ENCODE peak calls at places on chromosomes 2 and 18, in nine cellular contexts. D is COLO829; M is posterior vena cava; T is nucleus accumbens; Z is anterior cingulate cortex; B is NCI-H748 treated with DMSO at 0.1 percent for 48 hours; L is iris pigment epithelial cell; V is AG09319; E is stimulated activated CD4-positive, alpha-beta T cell treated with anti-CD3 and anti-CD28 coated beads, Interleukin-4, amount 100 ng/mL, for 1 hour. C is an unnamed sample.

GRCh38 chr2:43133708-43134570 is 92.5 kb downstream of the ZFP36L2 start:
- DNase-seq in D (no peak), M (no peak), T (peak; percentile 37), Z (peak; percentile 25), B (no peak), L (no peak), V (no peak), E (peak; percentile 66), C (peak; percentile 64)

GRCh38 chr2:88897718-88898117 is 206.2 kb downstream of the RPIA start:
- DNase-seq in D (no peak), M (no peak), T (no peak), Z (no peak), B (no peak), L (no peak), V (no peak), E (no peak), C (no peak)

GRCh38 chr2:70974592-70974991 is 3.8 kb upstream of the ANKRD53 start:
- DNase-seq in D (no peak), M (no peak), T (no peak), Z (no peak), B (no peak), L (no peak), V (no peak), E (no peak), C (no peak)

GRCh38 chr2:159064446-159065301 is 96.2 kb downstream of the TANC1 start:
- DNase-seq in D (peak; percentile 89), M (no peak), T (no peak), Z (no peak), B (no peak), L (peak; percentile 79), V (no peak), E (no peak), C (no peak)

GRCh38 chr2:98908909-98909308 is 27.1 kb downstream of the CRACDL start:
- DNase-seq in D (no peak), M (no peak), T (no peak), Z (no peak), B (no peak), L (peak; percentile 73), V (no peak), E (no peak), C (no peak)

GRCh38 chr2:205685314-205686230 is 3.3 kb downstream of the NRP2 start:
- DNase-seq in D (no peak), M (peak; percentile 82), T (no peak), Z (peak; percentile 47), B (peak; percentile 31), L (peak; percentile 72), V (no peak), E (no peak), C (no peak)

GRCh38 chr2:158797963-158798700 is 3.0 kb downstream of the DAPL1 start:
- DNase-seq in D (peak; percentile 30), M (no peak), T (no peak), Z (no peak), B (no peak), L (no peak), V (no peak), E (no peak), C (no peak)

GRCh38 chr18:46152436-46152807 is 48.2 kb downstream of the HAUS1 start:
- DNase-seq in D (no peak), M (no peak), T (no peak), Z (no peak), B (no peak), L (peak; percentile 71), V (peak; percentile 42), E (no peak), C (no peak)

GRCh38 chr2:26629346-26629630 is 11.9 kb downstream of the CIB4 start:
- DNase-seq in D (no peak), M (peak; percentile 73), T (no peak), Z (no peak), B (no peak), L (no peak), V (no peak), E (no peak), C (no peak)

GRCh38 chr2:11212645-11213044 is 57.4 kb downstream of the SLC66A3 start:
- DNase-seq in D (no peak), M (no peak), T (no peak), Z (no peak), B (no peak), L (peak; percentile 9), V (no peak), E (no peak), C (no peak)

GRCh38 chr18:70450658-70451253 is 161.9 kb downstream of the SOCS6 start:
- DNase-seq in D (peak; percentile 21), M (no peak), T (no peak), Z (no peak), B (no peak), L (peak; percentile 17), V (peak; percentile 4), E (no peak), C (no peak)

GRCh38 chr2:38376346-38376682 is 759 bp downstream of the ATL2 start:
- DNase-seq in D (peak; percentile 72), M (no peak), T (peak; percentile 52), Z (peak; percentile 53), B (no peak), L (peak; percentile 78), V (no peak), E (peak; percentile 35), C (peak; percentile 66)

GRCh38 chr18:13577091-13577697 is 149.2 kb downstream of the FAM210A start:
- DNase-seq in D (peak; percentile 26), M (no peak), T (no peak), Z (no peak), B (no peak), L (peak; percentile 35), V (no peak), E (peak; percentile 45), C (peak; percentile 47)

GRCh38 chr18:74525741-74526140 is 8.6 kb upstream of the CNDP1 start:
- DNase-seq in D (no peak), M (peak; percentile 68), T (no peak), Z (no peak), B (no peak), L (no peak), V (no peak), E (no peak), C (no peak)

GRCh38 chr2:35822716-35823115 is 532.9 kb upstream of the CRIM1 start:
- DNase-seq in D (no peak), M (no peak), T (no peak), Z (no peak), B (no peak), L (no peak), V (no peak), E (no peak), C (no peak)

GRCh38 chr2:73859721-73860586 is 31.2 kb downstream of the STAMBP start:
- DNase-seq in D (peak; percentile 70), M (no peak), T (no peak), Z (no peak), B (no peak), L (peak; percentile 92), V (no peak), E (peak; percentile 30), C (peak; percentile 26)

GRCh38 chr2:133054297-133054696 is 384.3 kb upstream of the LYPD1 start:
- DNase-seq in D (no peak), M (no peak), T (no peak), Z (no peak), B (no peak), L (peak; percentile 9), V (no peak), E (no peak), C (no peak)

GRCh38 chr2:45697190-45697589 is 45.7 kb downstream of the PRKCE start:
- DNase-seq in D (no peak), M (no peak), T (no peak), Z (no peak), B (no peak), L (no peak), V (no peak), E (no peak), C (no peak)

GRCh38 chr18:10010611-10011015 is 96.8 kb downstream of the VAPA start:
- DNase-seq in D (no peak), M (no peak), T (peak; percentile 50), Z (no peak), B (no peak), L (peak; percentile 90), V (peak; percentile 78), E (no peak), C (no peak)

GRCh38 chr2:234290671-234291070 is 206.2 kb downstream of the ARL4C start:
- DNase-seq in D (no peak), M (no peak), T (no peak), Z (no peak), B (no peak), L (no peak), V (no peak), E (peak; percentile 65), C (peak; percentile 90)

GRCh38 chr2:96665083-96665569 is 22.6 kb downstream of the FER1L5 start:
- DNase-seq in D (peak; percentile 78), M (peak; percentile 80), T (no peak), Z (no peak), B (no peak), L (peak; percentile 100), V (peak; percentile 97), E (no peak), C (no peak)